ENCODE peak calls at places on chromosomes 13 and 19, in seven cellular contexts. One of them, this sample, is unnamed.

GRCh38 chr13:21014139-21014665 is 47.2 kb downstream of the LATS2 start:
- DNase-seq in IMR-90: no peak
- DNase-seq in NCI-H2171: no peak
- DNase-seq in left cardiac atrium: no peak
- DNase-seq in mesenchymal stem cell: no peak
- DNase-seq in effector CD4-positive, alpha-beta T cell: no peak
- DNase-seq in GM04504: no peak
- DNase-seq in this sample: no peak

GRCh38 chr19:2330632-2331284 is 2.3 kb downstream of the SPPL2B start:
- DNase-seq in IMR-90: no peak
- DNase-seq in NCI-H2171: no peak
- DNase-seq in left cardiac atrium: no peak
- DNase-seq in mesenchymal stem cell: no peak
- DNase-seq in effector CD4-positive, alpha-beta T cell: no peak
- DNase-seq in GM04504: no peak
- DNase-seq in this sample: no peak

GRCh38 chr13:110272651-110273050 is 34.3 kb downstream of the COL4A1 start:
- DNase-seq in IMR-90: no peak
- DNase-seq in NCI-H2171: no peak
- DNase-seq in left cardiac atrium: no peak
- DNase-seq in mesenchymal stem cell: no peak
- DNase-seq in effector CD4-positive, alpha-beta T cell: no peak
- DNase-seq in GM04504: no peak
- DNase-seq in this sample: no peak

GRCh38 chr19:47280183-47280797 is 5.6 kb downstream of the INAFM1 start:
- DNase-seq in IMR-90: no peak
- DNase-seq in NCI-H2171: no peak
- DNase-seq in left cardiac atrium: peak
- DNase-seq in mesenchymal stem cell: peak
- DNase-seq in effector CD4-positive, alpha-beta T cell: peak
- DNase-seq in GM04504: no peak
- DNase-seq in this sample: no peak

GRCh38 chr13:28566891-28567290 is 72.0 kb upstream of the FLT1 start:
- DNase-seq in IMR-90: no peak
- DNase-seq in NCI-H2171: no peak
- DNase-seq in left cardiac atrium: no peak
- DNase-seq in mesenchymal stem cell: no peak
- DNase-seq in effector CD4-positive, alpha-beta T cell: no peak
- DNase-seq in GM04504: no peak
- DNase-seq in this sample: no peak

GRCh38 chr13:32206097-32206740 is 108.9 kb downstream of the ZAR1L start:
- DNase-seq in IMR-90: peak
- DNase-seq in NCI-H2171: no peak
- DNase-seq in left cardiac atrium: no peak
- DNase-seq in mesenchymal stem cell: peak
- DNase-seq in effector CD4-positive, alpha-beta T cell: no peak
- DNase-seq in GM04504: no peak
- DNase-seq in this sample: no peak

GRCh38 chr19:9953802-9954542 is 17.7 kb upstream of the OLFM2 start:
- DNase-seq in IMR-90: no peak
- DNase-seq in NCI-H2171: no peak
- DNase-seq in left cardiac atrium: no peak
- DNase-seq in mesenchymal stem cell: no peak
- DNase-seq in effector CD4-positive, alpha-beta T cell: no peak
- DNase-seq in GM04504: no peak
- DNase-seq in this sample: no peak

GRCh38 chr19:2154587-2155075 is 3.3 kb upstream of the AP3D1 start:
- DNase-seq in IMR-90: peak
- DNase-seq in NCI-H2171: no peak
- DNase-seq in left cardiac atrium: no peak
- DNase-seq in mesenchymal stem cell: no peak
- DNase-seq in effector CD4-positive, alpha-beta T cell: no peak
- DNase-seq in GM04504: peak
- DNase-seq in this sample: no peak

GRCh38 chr13:31540316-31540715 is 199.0 kb upstream of the RXFP2 start:
- DNase-seq in IMR-90: no peak
- DNase-seq in NCI-H2171: no peak
- DNase-seq in left cardiac atrium: no peak
- DNase-seq in mesenchymal stem cell: no peak
- DNase-seq in effector CD4-positive, alpha-beta T cell: no peak
- DNase-seq in GM04504: no peak
- DNase-seq in this sample: no peak

GRCh38 chr13:108924154-108924940 is 294.9 kb downstream of the MYO16 start:
- DNase-seq in IMR-90: peak
- DNase-seq in NCI-H2171: no peak
- DNase-seq in left cardiac atrium: no peak
- DNase-seq in mesenchymal stem cell: peak
- DNase-seq in effector CD4-positive, alpha-beta T cell: no peak
- DNase-seq in GM04504: no peak
- DNase-seq in this sample: no peak

GRCh38 chr13:23610966-23611486 is 40.8 kb downstream of the TNFRSF19 start:
- DNase-seq in IMR-90: peak
- DNase-seq in NCI-H2171: no peak
- DNase-seq in left cardiac atrium: no peak
- DNase-seq in mesenchymal stem cell: no peak
- DNase-seq in effector CD4-positive, alpha-beta T cell: no peak
- DNase-seq in GM04504: no peak
- DNase-seq in this sample: no peak

GRCh38 chr19:54916822-54917221 is 10.9 kb downstream of the NCR1 start:
- DNase-seq in IMR-90: no peak
- DNase-seq in NCI-H2171: no peak
- DNase-seq in left cardiac atrium: no peak
- DNase-seq in mesenchymal stem cell: no peak
- DNase-seq in effector CD4-positive, alpha-beta T cell: no peak
- DNase-seq in GM04504: no peak
- DNase-seq in this sample: no peak

GRCh38 chr19:49643466-49643865 is 1.5 kb downstream of the SCAF1 start:
- DNase-seq in IMR-90: no peak
- DNase-seq in NCI-H2171: no peak
- DNase-seq in left cardiac atrium: no peak
- DNase-seq in mesenchymal stem cell: no peak
- DNase-seq in effector CD4-positive, alpha-beta T cell: no peak
- DNase-seq in GM04504: no peak
- DNase-seq in this sample: no peak

GRCh38 chr19:13234518-13234917 is 84.3 kb downstream of the IER2 start:
- DNase-seq in IMR-90: no peak
- DNase-seq in NCI-H2171: no peak
- DNase-seq in left cardiac atrium: peak
- DNase-seq in mesenchymal stem cell: peak
- DNase-seq in effector CD4-positive, alpha-beta T cell: peak
- DNase-seq in GM04504: peak
- DNase-seq in this sample: no peak

GRCh38 chr19:19464339-19465098 is 50.8 kb downstream of the TSSK6 start:
- DNase-seq in IMR-90: peak
- DNase-seq in NCI-H2171: no peak
- DNase-seq in left cardiac atrium: no peak
- DNase-seq in mesenchymal stem cell: peak
- DNase-seq in effector CD4-positive, alpha-beta T cell: no peak
- DNase-seq in GM04504: no peak
- DNase-seq in this sample: no peak

GRCh38 chr13:49954674-49955455 is 18.7 kb upstream of the SPRYD7 start:
- DNase-seq in IMR-90: peak
- DNase-seq in NCI-H2171: no peak
- DNase-seq in left cardiac atrium: no peak
- DNase-seq in mesenchymal stem cell: peak
- DNase-seq in effector CD4-positive, alpha-beta T cell: no peak
- DNase-seq in GM04504: no peak
- DNase-seq in this sample: no peak

GRCh38 chr13:52024481-52024880 is at the start of gene UTP14C:
- DNase-seq in IMR-90: no peak
- DNase-seq in NCI-H2171: no peak
- DNase-seq in left cardiac atrium: no peak
- DNase-seq in mesenchymal stem cell: no peak
- DNase-seq in effector CD4-positive, alpha-beta T cell: no peak
- DNase-seq in GM04504: no peak
- DNase-seq in this sample: no peak

GRCh38 chr13:77028202-77028601 is 1.2 kb upstream of the FBXL3 start:
- DNase-seq in IMR-90: no peak
- DNase-seq in NCI-H2171: no peak
- DNase-seq in left cardiac atrium: no peak
- DNase-seq in mesenchymal stem cell: peak
- DNase-seq in effector CD4-positive, alpha-beta T cell: no peak
- DNase-seq in GM04504: no peak
- DNase-seq in this sample: no peak

GRCh38 chr13:110363009-110363408 is 55.9 kb downstream of the COL4A2 start:
- DNase-seq in IMR-90: no peak
- DNase-seq in NCI-H2171: no peak
- DNase-seq in left cardiac atrium: no peak
- DNase-seq in mesenchymal stem cell: no peak
- DNase-seq in effector CD4-positive, alpha-beta T cell: no peak
- DNase-seq in GM04504: no peak
- DNase-seq in this sample: no peak

GRCh38 chr13:111011899-111012298 is 97.0 kb upstream of the ANKRD10 start:
- DNase-seq in IMR-90: no peak
- DNase-seq in NCI-H2171: no peak
- DNase-seq in left cardiac atrium: no peak
- DNase-seq in mesenchymal stem cell: no peak
- DNase-seq in effector CD4-positive, alpha-beta T cell: no peak
- DNase-seq in GM04504: no peak
- DNase-seq in this sample: no peak

This sample was measured in NCI-H446 treated with DMSO at 0.1 percent for 48 hours.